ENCODE peak calls at places on chromosomes 1 and 21, in seven cellular contexts. Y, V, Z, M, T, B and L are unnamed samples.
A peak's percentile ranks its signal among the peaks of the same experiment; 100 is the strongest.

GRCh38 chr21:15022608-15023261 is 42.1 kb downstream of the NRIP1 start:
- DNase-seq in M (no peak), B (no peak), Y (no peak), V (no peak), T (no peak), Z (no peak), L (peak; percentile 72)

GRCh38 chr1:41639332-41639936 is 155.0 kb upstream of the EDN2 start:
- DNase-seq in Y (no peak), M (peak; percentile 47), T (peak; percentile 6), Z (no peak), B (no peak), V (no peak), L (no peak)

GRCh38 chr1:147628441-147628840 is 41.9 kb downstream of the ACP6 start:
- DNase-seq in B (no peak), M (no peak), V (no peak), Z (no peak), Y (no peak), T (no peak), L (no peak)

GRCh38 chr1:246947255-246947654 is 15.5 kb upstream of the AHCTF1 start:
- DNase-seq in Z (peak; percentile 60), B (no peak), Y (no peak), M (peak; percentile 92), V (peak; percentile 23), T (no peak), L (peak; percentile 37)

GRCh38 chr1:6418668-6419396 is 887 bp downstream of the HES2 start:
- DNase-seq in Z (no peak), B (no peak), M (no peak), T (no peak), Y (no peak), V (peak; percentile 44), L (no peak)

GRCh38 chr1:56709269-56709880 is 64.3 kb downstream of the PRKAA2 start:
- DNase-seq in T (peak; percentile 11), Y (no peak), B (peak; percentile 57), M (peak; percentile 72), V (no peak), Z (no peak), L (peak; percentile 81)

GRCh38 chr1:206467915-206468314 is 2.4 kb upstream of the IKBKE start:
- DNase-seq in V (peak; percentile 37), B (no peak), M (peak; percentile 45), T (no peak), Y (no peak), Z (peak; percentile 20), L (no peak)

GRCh38 chr1:62358974-62359373 is 39.7 kb upstream of the KANK4 start:
- DNase-seq in M (no peak), T (no peak), V (no peak), Z (no peak), Y (no peak), B (no peak), L (no peak)

GRCh38 chr1:37840711-37841110 is 18.7 kb downstream of the MTF1 start:
- DNase-seq in Z (no peak), T (no peak), Y (no peak), B (no peak), M (peak; percentile 19), V (no peak), L (no peak)

GRCh38 chr1:67748630-67749029 is 63.6 kb downstream of the GADD45A start:
- DNase-seq in B (no peak), V (no peak), Y (no peak), T (no peak), M (peak; percentile 81), Z (no peak), L (peak; percentile 87)

GRCh38 chr1:190699165-190699564 is 221.5 kb upstream of the BRINP3 start:
- DNase-seq in T (no peak), Y (no peak), Z (no peak), V (no peak), B (no peak), M (no peak), L (no peak)

GRCh38 chr1:242522304-242522945 is 2.1 kb downstream of the PLD5 start:
- DNase-seq in B (no peak), M (no peak), T (no peak), V (no peak), Z (no peak), Y (no peak), L (no peak)

GRCh38 chr1:242524571-242525359 is at the start of gene PLD5:
- DNase-seq in T (no peak), V (no peak), M (no peak), Z (no peak), B (no peak), Y (no peak), L (no peak)

GRCh38 chr1:242525360-242525722 is 844 bp upstream of the PLD5 start:
- DNase-seq in Z (no peak), B (no peak), T (no peak), Y (no peak), M (no peak), V (no peak), L (no peak)

GRCh38 chr1:242523282-242523967 is 1.1 kb downstream of the PLD5 start:
- DNase-seq in V (no peak), Y (no peak), T (no peak), B (no peak), Z (no peak), M (no peak), L (no peak)

DNA sequence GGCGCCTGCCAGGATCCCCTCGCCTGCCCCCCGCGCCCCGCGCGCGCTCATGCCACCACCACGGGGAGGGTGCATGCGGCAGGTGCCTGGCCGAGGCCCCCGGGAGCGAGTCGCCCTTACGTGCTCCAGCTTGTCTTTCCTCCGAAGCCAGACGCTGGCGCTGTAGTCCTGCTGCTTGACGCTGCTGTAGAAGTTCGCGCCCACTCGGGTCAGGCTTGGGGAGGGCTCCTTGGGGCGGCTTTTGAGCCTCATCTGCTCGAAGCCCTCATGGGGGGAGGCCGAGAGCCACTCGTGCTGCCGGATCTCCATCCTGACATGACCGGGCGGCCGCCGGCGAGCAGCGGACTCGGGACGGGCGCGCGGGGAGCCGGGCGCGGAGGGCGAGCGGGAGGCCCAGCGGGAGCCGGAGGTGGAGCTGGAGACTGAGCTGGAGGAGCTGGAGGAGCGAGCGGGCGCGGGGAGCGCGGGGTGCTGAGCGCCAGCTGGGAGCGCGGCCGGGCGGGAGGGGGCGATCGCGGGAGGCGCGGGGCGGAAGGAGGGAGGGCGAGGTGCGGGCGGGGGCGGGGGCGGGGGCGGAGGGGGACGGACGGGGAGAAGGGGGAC is 428 bp downstream of the PLD5 start:
- DNase-seq in B (no peak), T (peak; percentile 7), V (no peak), M (peak; percentile 5), Y (no peak), Z (no peak), L (no peak)
- TF ChIP-seq CTCF in B (peak; percentile 37), T (no peak), V (no peak), M (no peak), Y (no peak), Z (no peak), L (no peak)

GRCh38 chr21:43733529-43734071 is 14.7 kb downstream of the PDXK start:
- DNase-seq in T (no peak), Y (no peak), M (no peak), B (no peak), V (peak; percentile 51), Z (no peak), L (peak; percentile 52)

GRCh38 chr21:43731476-43731875 is 12.5 kb downstream of the PDXK start:
- DNase-seq in M (no peak), V (no peak), Z (no peak), T (no peak), B (no peak), Y (no peak), L (no peak)

GRCh38 chr21:43734131-43734634 is 15.3 kb downstream of the PDXK start:
- DNase-seq in T (no peak), B (no peak), V (peak; percentile 84), Z (no peak), Y (no peak), M (no peak), L (no peak)

GRCh38 chr21:43733060-43733459 is 14.1 kb downstream of the PDXK start:
- DNase-seq in Y (no peak), T (no peak), V (no peak), M (no peak), Z (no peak), B (no peak), L (no peak)

DNA sequence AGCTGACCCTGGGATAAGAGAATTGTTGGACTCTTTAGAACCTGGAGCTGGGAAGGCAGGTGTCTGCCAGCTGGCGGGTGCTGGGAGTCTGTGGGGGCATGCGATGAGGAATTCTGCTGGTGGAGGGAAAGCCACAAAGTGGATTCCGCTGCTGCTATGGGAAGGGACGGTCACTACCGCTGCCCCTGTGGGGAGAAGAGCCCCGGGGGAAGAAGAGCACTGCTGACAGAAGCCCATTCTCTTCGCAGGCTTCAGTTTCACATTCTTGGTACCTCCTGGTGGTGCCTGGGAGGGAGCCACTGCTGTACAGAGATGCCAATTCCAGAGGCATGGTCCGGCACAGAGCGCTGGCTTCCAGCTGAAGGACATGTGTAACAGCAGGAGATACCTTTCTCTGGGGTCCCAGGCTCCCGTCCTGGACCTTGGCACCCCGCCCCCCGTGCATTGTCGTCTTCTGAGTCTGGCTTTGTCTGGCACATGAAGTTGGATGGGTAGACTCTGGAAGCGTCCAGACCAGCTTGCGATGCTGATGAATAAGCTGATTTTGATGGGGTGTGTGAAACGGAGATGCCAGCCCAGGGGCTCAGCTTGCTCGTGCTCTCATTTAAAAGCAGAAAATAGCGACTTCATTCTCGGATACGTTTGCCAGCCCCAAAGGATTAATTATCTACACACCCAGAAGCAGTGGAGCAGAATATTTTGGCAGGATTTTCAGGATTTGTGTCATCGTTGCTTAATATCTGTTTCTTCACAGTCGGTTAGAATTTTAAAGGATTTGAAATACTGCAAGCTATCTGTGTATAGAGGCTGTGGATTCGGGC is 13.2 kb downstream of the PDXK start:
- DNase-seq in Z (no peak), Y (no peak), V (no peak), T (peak; percentile 88), B (no peak), M (no peak), L (peak; percentile 76)
- H3K4me3 ChIP-seq in Z (no peak overlapping the region), Y (no peak overlapping the region), V (no peak overlapping the region), T (no peak overlapping the region), B (no peak overlapping the region), M (no peak overlapping the region), L (peak overlapping the region; percentile 10)

DNA sequence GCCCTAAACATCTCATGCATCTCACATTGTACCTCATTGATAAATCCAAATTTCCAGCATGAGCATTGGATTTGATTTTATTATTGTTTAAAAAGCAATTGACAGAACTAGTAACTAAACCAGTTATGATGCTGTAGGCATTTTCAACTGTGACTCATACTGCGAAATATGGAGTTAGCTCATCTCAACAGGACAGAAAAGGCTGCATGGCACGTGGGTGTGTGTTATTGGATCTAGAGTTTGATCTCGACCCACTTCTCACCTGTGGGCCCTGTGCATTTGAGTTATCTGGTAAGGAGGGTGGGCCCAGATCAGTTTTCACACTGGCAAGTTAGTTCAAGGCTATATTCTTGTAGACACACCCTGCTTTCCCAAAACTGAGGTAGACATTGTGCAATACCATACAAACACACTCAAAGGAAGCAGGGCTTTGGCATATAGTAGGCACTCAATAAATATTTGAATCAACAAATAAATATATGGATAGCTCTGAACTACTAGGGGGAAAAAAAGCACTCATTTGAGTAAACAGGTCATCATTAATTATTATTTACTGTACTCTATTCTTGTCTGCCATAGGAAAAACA is 71.3 kb upstream of the PRDX6 start:
- DNase-seq in V (no peak), B (no peak), T (no peak), M (peak; percentile 50), Z (no peak), Y (no peak), L (peak; percentile 56)
- TF ChIP-seq CTCF in V (no peak), B (no peak), T (no peak), M (no peak), Z (no peak), Y (no peak), L (no peak)

DNA sequence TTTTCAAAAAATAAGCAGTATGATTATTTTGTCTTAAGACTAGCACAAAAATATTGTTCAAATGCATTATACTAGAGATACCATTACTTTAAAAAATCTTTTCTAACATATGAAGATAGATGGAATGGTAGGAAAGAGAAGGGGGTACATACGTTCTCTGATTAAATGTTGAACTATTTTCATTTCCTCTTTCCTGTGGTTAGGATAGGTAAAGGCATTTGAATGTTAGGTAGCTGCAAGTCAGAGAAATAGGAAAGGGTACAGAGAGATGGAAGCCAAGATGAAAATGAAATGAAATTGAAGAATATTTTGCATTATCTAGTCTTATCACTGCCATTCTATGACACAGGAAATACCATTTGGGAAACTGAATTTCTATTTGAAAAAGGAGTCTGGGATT is 28.3 kb downstream of the TLCD4 start:
- DNase-seq in M (no peak), Z (no peak), B (no peak), T (no peak), Y (no peak), V (no peak), L (no peak)
- H3K4me3 ChIP-seq in M (no peak overlapping the region), Z (no peak overlapping the region), B (no peak overlapping the region), T (no peak overlapping the region), Y (no peak overlapping the region), V (no peak overlapping the region), L (no peak overlapping the region)